ENCODE peak calls at places on chromosome 18, in six cellular contexts. A, Q, M, G, L and K are unnamed samples.
A peak's percentile ranks its signal among the peaks of the same experiment; 100 is the strongest.

GRCh38 chr18:58882039-58882438 is 17.4 kb downstream of the ZNF532 start:
- DNase-seq in L (no peak), A (no peak), G (no peak), M (no peak), Q (no peak), K (no peak)

GRCh38 chr18:2444201-2444875 is 127.0 kb downstream of the METTL4 start:
- DNase-seq in M (no peak), Q (no peak), L (no peak), G (no peak), A (no peak), K (no peak)

GRCh38 chr18:41703744-41704530 is 251.1 kb upstream of the PIK3C3 start:
- DNase-seq in M (no peak), G (no peak), A (no peak), L (no peak), Q (no peak), K (no peak)

GRCh38 chr18:10916865-10917264 is 232.5 kb downstream of the PIEZO2 start:
- DNase-seq in A (no peak), L (no peak), G (no peak), Q (no peak), M (no peak), K (no peak)

GRCh38 chr18:58856881-58857280 is 7.8 kb upstream of the ZNF532 start:
- DNase-seq in A (no peak), Q (peak; percentile 27), L (no peak), G (no peak), M (no peak), K (no peak)

GRCh38 chr18:904135-905090 is at the start of gene ADCYAP1:
- DNase-seq in L (peak; percentile 85), Q (no peak), A (peak; percentile 58), G (no peak), M (peak; percentile 72), K (no peak)

GRCh38 chr18:75635096-75635495 is 207.6 kb upstream of the SMIM21 start:
- DNase-seq in M (no peak), G (no peak), L (no peak), Q (no peak), A (no peak), K (no peak)

GRCh38 chr18:4394700-4395099 is 60.4 kb downstream of the DLGAP1 start:
- DNase-seq in A (no peak), Q (no peak), G (no peak), M (no peak), L (no peak), K (no peak)

GRCh38 chr18:35389095-35389618 is 12.0 kb upstream of the ZNF396 start:
- DNase-seq in Q (no peak), G (no peak), L (no peak), A (no peak), M (no peak), K (no peak)

GRCh38 chr18:34643982-34644381 is 66.1 kb upstream of the DTNA start:
- DNase-seq in L (no peak), A (no peak), Q (no peak), M (no peak), G (no peak), K (no peak)

GRCh38 chr18:45291616-45292612 is 323.4 kb upstream of the SLC14A2 start:
- DNase-seq in A (no peak), G (no peak), M (no peak), L (no peak), Q (no peak), K (no peak)

GRCh38 chr18:22254088-22254487 is 84.7 kb downstream of the GATA6 start:
- DNase-seq in M (no peak), L (no peak), G (no peak), Q (no peak), A (no peak), K (no peak)

GRCh38 chr18:37253424-37254255 is 312.0 kb downstream of the CELF4 start:
- DNase-seq in A (peak; percentile 83), G (no peak), Q (peak; percentile 10), M (peak; percentile 72), L (peak; percentile 88), K (no peak)

GRCh38 chr18:22952525-22952924 is 19.4 kb downstream of the RBBP8 start:
- DNase-seq in L (no peak), A (no peak), M (no peak), G (no peak), Q (no peak), K (no peak)

GRCh38 chr18:69689081-69689759 is 258.5 kb downstream of the CD226 start:
- DNase-seq in A (no peak), Q (no peak), L (no peak), M (no peak), G (no peak), K (no peak)

GRCh38 chr18:23453657-23454011 is 547 bp downstream of the RIOK3 start:
- DNase-seq in L (no peak), G (no peak), A (no peak), M (no peak), Q (peak; percentile 78), K (no peak)

GRCh38 chr18:51089691-51090090 is 59.7 kb downstream of the SMAD4 start:
- DNase-seq in Q (no peak), M (no peak), A (no peak), G (no peak), L (no peak), K (no peak)

GRCh38 chr18:23259701-23260661 is 124.7 kb downstream of the CABLES1 start:
- DNase-seq in A (peak; percentile 85), M (peak; percentile 87), G (no peak), Q (peak; percentile 15), L (peak; percentile 94), K (no peak)

GRCh38 chr18:10232062-10232461 is 222.4 kb upstream of the APCDD1 start:
- DNase-seq in L (no peak), M (no peak), G (no peak), A (no peak), Q (no peak), K (no peak)

GRCh38 chr18:73006331-73006730 is 138.5 kb upstream of the NETO1 start:
- DNase-seq in A (no peak), L (no peak), M (no peak), G (no peak), Q (no peak), K (no peak)

GRCh38 chr18:77115461-77115907 is 17.1 kb downstream of the MBP start:
- DNase-seq in L (peak; percentile 3), Q (no peak), G (no peak), M (no peak), A (no peak), K (no peak)

GRCh38 chr18:42211201-42211600 is 256.2 kb downstream of the PIK3C3 start:
- DNase-seq in G (no peak), Q (no peak), A (no peak), L (no peak), M (no peak), K (no peak)

GRCh38 chr18:32803571-32803970 is 30.7 kb upstream of the KLHL14 start:
- DNase-seq in A (peak; percentile 5), G (no peak), L (no peak), M (no peak), Q (no peak), K (no peak)

GRCh38 chr18:46098616-46098933 is 479 bp upstream of the ATP5F1A start:
- DNase-seq in A (no peak), G (no peak), Q (no peak), L (no peak), M (no peak), K (no peak)

GRCh38 chr18:400466-400865 is 100.0 kb downstream of the COLEC12 start:
- DNase-seq in M (no peak), Q (no peak), A (no peak), L (no peak), G (no peak), K (no peak)

GRCh38 chr18:21484851-21485636 is 115.5 kb downstream of the ESCO1 start:
- DNase-seq in G (no peak), M (no peak), A (no peak), L (no peak), Q (no peak), K (no peak)

DNA sequence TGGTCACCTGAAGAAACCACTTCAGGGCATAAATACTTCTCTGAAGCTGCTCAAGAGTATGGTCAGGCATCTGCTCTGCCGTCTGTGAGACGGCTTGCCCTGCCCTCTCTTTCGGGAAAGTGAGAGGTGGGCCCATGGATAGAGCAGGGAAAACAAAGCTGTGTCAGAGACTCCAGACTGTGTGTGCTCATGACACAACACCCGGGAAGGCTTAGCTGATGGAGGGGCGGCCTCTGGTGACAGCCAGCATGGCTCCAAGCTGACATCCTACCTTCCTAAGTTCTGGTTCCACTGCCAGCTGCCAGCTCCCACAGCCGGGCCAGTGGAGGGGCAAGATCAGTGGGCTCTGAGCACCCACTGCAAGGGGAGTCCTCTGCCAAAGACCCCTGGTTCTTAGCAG is 215.3 kb downstream of the ANKRD30B start:
- DNase-seq in L (no peak), M (no peak), G (no peak), A (no peak), Q (no peak), K (no peak)
- TF ChIP-seq CTCF in L (no peak), M (no peak), G (no peak), A (no peak), Q (no peak), K (no peak)

DNA sequence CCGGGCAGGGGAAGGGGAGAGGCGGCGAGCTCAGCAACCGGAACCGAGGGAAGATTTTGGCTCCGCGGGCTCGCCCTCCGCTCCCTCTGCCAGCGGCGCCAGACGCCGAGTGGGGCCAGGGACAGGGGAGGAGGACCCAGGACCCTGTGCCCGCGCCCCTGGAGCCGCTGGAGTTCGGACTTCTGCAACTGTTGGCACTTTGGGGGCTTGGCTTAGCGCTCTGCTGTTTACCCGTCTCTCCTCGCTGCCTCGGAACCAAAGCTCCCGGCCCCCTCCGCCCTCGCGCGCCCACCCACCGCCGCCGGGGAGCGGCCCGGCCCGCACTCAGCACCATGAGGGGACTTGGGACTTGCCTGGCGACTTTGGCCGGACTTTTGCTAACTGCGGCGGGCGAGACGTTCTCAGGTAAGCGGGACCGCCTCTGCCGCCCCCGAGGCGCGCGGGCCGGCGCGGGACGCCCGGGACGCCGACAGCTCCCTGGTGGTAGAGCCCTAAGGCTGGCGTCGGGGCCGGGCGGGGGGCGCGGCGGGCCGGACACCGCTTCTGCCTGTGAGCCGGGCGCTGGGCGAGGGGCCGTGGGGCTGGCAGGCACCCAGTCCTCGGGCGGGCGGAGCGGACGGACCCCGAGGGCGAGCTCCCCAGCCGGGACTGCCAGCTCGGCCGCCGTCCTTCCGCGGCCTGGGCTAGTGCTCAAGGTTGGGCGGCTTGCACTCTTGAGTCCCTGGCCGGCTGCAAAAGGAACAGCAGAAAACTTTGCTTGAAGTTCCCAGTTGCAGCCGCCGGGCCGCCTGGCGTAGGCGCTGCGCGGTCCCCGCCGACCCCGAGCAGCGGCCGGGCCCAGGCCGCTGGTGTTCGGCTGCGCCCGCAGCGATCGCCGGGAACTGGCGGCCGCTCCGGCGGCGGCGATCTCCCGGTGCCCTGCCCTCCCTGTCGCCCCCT is 640 bp downstream of the PTPRM start:
- DNase-seq in G (no peak), Q (peak; percentile 26), L (peak; percentile 89), A (peak; percentile 59), M (peak; percentile 51), K (no peak)
- TF ChIP-seq CTCF in G (no peak), Q (no peak), L (no peak), A (no peak), M (no peak), K (no peak)

GRCh38 chr18:55096261-55097026 is 137.2 kb upstream of the CCDC68 start:
- DNase-seq in A (no peak), M (peak; percentile 64), L (peak; percentile 76), Q (peak; percentile 13), G (no peak), K (no peak)
- TF ChIP-seq CTCF in A (no peak), M (peak; percentile 60), L (peak; percentile 67), Q (peak; percentile 17), G (no peak), K (no peak)

DNA sequence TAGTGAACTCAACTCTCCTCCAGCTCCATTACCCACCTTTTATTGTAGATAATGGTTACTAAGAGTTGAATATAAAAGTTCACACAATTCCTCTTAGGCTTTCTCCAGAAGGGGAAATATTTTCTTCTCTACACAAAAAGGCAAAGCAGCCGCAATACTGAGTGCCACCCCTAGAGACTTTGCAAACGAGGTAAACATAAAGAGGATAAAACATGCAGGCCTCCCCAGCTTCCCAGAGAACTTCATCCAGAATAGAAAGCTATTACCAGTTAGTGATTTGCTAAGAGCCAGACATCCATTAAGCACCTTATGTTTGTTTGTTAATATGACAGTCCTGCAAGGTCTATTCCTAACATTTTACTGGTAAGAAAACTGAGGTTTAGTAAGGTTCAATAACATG is 17.4 kb downstream of the ZNF521 start:
- DNase-seq in G (no peak), M (no peak), Q (no peak), L (no peak), A (no peak), K (no peak)
- TF ChIP-seq CTCF in G (no peak), M (peak; percentile 54), Q (no peak), L (peak; percentile 64), A (peak; percentile 28), K (no peak)